ENCODE peak calls at places on chromosomes 2 and 18, in ten cellular contexts. D is fibroblast of lung, B is K562, S is neuronal stem cell, H is MM.1S, N is HCT116, Y is IMR-90, C is Karpas-422, L is SK-N-SH, Q is PC-3. M is an unnamed sample.
A peak's percentile ranks its signal among the peaks of the same experiment; 100 is the strongest.

GRCh38 chr18:36899289-36899688 is 70.4 kb downstream of the KIAA1328 start:
- DNase-seq in B (peak; percentile 56), D (no peak), Y (peak; percentile 27), Q (peak; percentile 48), S (no peak), C (peak; percentile 87), L (no peak), H (peak; percentile 65), N (peak; percentile 39), M (peak; percentile 16)

GRCh38 chr2:177242136-177242987 is 22.2 kb downstream of the NFE2L2 start:
- DNase-seq in N (peak; percentile 83), D (peak; percentile 97), B (no peak), Q (peak; percentile 92), H (no peak), C (no peak), S (no peak), Y (peak; percentile 95), L (peak; percentile 25), M (no peak)

GRCh38 chr18:13539050-13539449 is 187.3 kb downstream of the FAM210A start:
- DNase-seq in Y (no peak), L (no peak), N (no peak), S (no peak), C (peak; percentile 65), Q (no peak), D (no peak), H (no peak), B (no peak), M (no peak)

GRCh38 chr2:38751847-38752410 is 768 bp upstream of the SRSF7 start:
- DNase-seq in B (no peak), L (no peak), N (no peak), Q (no peak), S (peak; percentile 51), D (peak; percentile 48), H (no peak), Y (peak; percentile 29), C (peak; percentile 62), M (peak; percentile 16)

GRCh38 chr18:77334876-77335275 is 85.2 kb downstream of the GALR1 start:
- DNase-seq in C (no peak), Q (no peak), S (no peak), N (no peak), D (no peak), L (no peak), B (no peak), H (no peak), Y (no peak), M (no peak)

GRCh38 chr2:98828369-98828744 is 97.4 kb upstream of the MGAT4A start:
- DNase-seq in S (no peak), D (no peak), C (no peak), N (no peak), B (no peak), L (no peak), Q (no peak), H (no peak), Y (no peak), M (no peak)

GRCh38 chr2:20929721-20930120 is 106.8 kb upstream of the LDAH start:
- DNase-seq in N (no peak), Y (no peak), H (no peak), S (no peak), Q (no peak), B (no peak), D (no peak), C (no peak), L (no peak), M (no peak)

GRCh38 chr2:501130-501529 is 176.1 kb downstream of the TMEM18 start:
- DNase-seq in H (no peak), N (peak; percentile 19), L (peak; percentile 59), C (no peak), D (no peak), B (peak; percentile 27), Q (peak; percentile 50), S (no peak), Y (no peak), M (no peak)

GRCh38 chr2:62662548-62662947 is 43.0 kb upstream of the EHBP1 start:
- DNase-seq in S (no peak), N (no peak), Y (no peak), Q (no peak), D (no peak), C (no peak), H (no peak), L (no peak), B (no peak), M (no peak)

GRCh38 chr2:67879586-67880290 is 183.1 kb downstream of the C1D start:
- DNase-seq in C (no peak), Y (peak; percentile 69), S (no peak), N (no peak), L (peak; percentile 6), D (peak; percentile 81), B (no peak), Q (peak; percentile 57), H (no peak), M (no peak)

DNA sequence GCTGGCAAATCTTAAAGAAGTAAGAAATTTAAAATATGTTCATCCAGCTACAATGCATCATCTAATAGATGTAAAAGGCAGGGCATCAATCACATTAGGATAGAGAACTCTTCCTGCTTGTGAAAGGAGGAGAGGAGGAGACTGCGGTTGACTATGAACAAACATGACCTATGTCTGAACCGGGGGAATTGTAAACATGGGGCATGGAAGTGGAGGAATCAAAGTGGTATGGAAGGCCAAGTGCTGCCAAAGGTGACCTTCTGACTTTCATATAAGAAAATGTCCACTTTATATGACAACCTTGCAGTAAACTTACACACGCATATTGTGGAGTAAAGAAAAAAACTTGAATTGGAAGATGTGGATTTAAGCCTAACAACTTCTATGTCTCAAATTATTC is 20.0 kb upstream of the SLC8A1 start:
- DNase-seq in Y (no peak), C (no peak), B (no peak), L (no peak), S (no peak), N (no peak), D (no peak), Q (peak; percentile 28), H (no peak), M (no peak)
- H3K4me1 ChIP-seq in Y (no peaks in the 10 kb centered on the region), C (no peaks in the 10 kb centered on the region), B (no peaks in the 10 kb centered on the region), L (no peaks in the 10 kb centered on the region), S (no peaks in the 10 kb centered on the region), N (no peaks in the 10 kb centered on the region), D (no peaks in the 10 kb centered on the region), Q (no peaks in the 10 kb centered on the region), H (peaks cover 4% of the 10 kb centered on the region), M (no peaks in the 10 kb centered on the region)

DNA sequence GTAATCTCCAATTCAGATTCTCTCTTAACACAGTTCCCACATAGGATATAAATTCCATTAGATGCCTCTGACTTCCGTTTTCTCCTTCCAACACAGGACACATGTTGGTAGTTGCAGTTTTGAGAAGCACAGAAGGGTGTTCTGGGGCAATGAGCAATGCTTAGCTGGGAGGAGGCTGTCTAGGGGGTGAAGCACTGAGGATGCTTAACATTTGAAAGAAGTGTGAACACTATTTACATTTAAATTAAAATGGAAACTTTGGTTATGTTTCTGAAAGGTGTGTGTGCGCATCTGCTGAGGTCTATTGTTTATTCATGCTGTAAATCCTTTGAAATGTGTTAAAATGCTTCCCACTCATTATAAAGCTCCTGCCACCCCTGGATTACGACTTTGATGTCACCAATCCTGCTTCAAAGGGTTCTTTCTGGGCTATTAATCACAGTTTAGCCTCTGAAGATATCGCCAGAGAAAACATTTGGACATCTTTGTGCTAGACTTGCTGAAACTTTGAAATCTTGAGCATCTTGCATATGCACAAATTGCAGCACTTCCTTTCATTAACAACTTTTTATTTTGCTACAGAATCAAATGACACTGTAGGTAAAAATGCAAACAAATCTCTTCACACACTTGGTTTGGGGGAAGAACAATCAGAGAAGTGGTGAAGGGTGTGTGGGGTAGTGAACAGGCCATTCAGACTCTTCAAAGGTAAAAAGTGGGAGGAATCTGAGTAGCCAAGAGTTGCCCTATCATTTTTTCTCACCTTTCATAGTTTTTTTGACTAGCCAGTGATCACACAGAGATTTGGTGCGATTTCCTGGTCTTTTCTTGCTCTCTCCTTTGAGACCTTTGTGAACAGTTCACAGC is 258.4 kb downstream of the MYO3B start:
- DNase-seq in L (no peak), H (no peak), N (no peak), B (no peak), D (no peak), S (no peak), Q (no peak), Y (no peak), C (no peak), M (no peak)
- H3K9ac ChIP-seq in L (no peak overlapping the region), H (no peak overlapping the region), N (no peak overlapping the region), B (no peak overlapping the region), D (no peak overlapping the region), S (no peak overlapping the region), Q (no peak overlapping the region), Y (no peak overlapping the region), C (no peak overlapping the region), M (no peak overlapping the region)

GRCh38 chr2:95143838-95144237 is 15.8 kb downstream of the ZNF514 start:
- DNase-seq in D (no peak), B (no peak), Q (no peak), L (no peak), N (no peak), C (no peak), Y (no peak), H (no peak), S (no peak), M (no peak)

DNA sequence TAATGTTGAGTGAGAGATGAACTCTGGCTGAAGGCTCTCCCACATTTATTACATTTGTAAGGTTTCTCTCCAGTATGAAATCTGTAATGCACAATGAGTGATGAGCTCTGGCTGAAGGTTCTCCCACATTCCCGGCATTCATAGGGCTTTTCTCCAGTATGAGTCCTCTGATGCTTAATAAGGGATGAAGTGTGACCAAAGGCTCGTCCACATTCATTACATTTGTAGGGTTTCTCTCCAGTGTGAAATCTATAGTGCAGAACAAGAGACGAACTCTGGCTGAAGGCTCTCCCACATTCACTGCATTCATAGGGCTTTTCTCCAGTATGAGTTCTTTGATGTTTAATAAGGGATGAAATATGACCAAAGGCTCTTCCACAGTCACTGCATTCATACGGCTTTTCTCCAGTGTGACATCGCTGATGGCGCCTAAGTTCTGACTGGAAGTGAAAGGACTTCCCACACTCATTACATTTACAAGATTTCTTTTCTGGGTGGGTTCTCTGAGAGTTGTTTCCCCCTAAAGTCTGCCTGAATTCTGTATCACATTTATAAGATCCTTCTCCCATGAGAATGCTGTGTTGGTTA is 10.2 kb downstream of the ZNF514 start:
- DNase-seq in L (no peak), D (peak; percentile 10), B (no peak), Q (no peak), H (no peak), N (no peak), S (no peak), C (no peak), Y (no peak), M (no peak)
- H3K9me3 ChIP-seq in L (peaks cover 29% of the 10 kb centered on the region), D (peaks cover 16% of the 10 kb centered on the region), B (peaks cover 32% of the 10 kb centered on the region), Q (peaks cover 78% of the 10 kb centered on the region), H (no peaks in the 10 kb centered on the region), N (peaks cover 23% of the 10 kb centered on the region), S (peaks cover 83% of the 10 kb centered on the region), C (peaks cover 62% of the 10 kb centered on the region), Y (peaks cover 85% of the 10 kb centered on the region), M (peaks cover 100% of the 10 kb centered on the region)

DNA sequence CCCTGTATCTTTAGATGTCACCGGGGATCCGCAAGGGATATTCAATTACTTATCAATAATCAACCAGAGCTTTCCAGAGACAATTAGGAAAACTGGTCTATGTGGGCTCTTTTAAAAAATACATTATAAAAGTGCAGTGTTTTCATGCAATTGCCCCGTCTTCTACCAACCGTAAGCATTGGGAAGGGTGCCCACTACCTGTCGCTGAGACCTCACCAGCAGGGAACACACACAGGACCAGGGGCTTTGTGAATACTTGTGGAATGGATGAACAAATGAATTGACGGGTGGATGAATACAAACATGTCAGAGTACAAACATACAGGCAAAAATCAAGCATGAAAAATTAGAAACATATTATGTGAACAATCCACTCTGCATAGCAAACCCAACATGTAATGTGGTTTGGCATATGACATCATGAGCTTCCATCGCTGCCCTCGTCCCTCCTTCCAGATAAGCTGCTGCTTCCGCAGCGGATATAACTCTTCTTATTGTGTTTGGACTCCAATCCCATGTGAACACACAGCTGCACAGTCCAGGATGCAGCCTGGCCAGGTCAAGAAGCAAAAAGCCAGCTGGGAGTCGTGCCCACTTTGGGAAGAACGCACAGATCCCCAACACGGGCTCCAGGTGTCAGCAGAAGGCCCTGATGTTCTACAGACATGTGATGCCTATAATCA is 5.3 kb downstream of the FHL2 start:
- DNase-seq in H (no peak), C (no peak), D (peak; percentile 97), L (no peak), Y (peak; percentile 73), N (no peak), B (no peak), S (no peak), Q (no peak), M (no peak)
- H3K4me1 ChIP-seq in H (no peaks in the 10 kb centered on the region), C (no peaks in the 10 kb centered on the region), D (peaks cover 36% of the 10 kb centered on the region), L (no peaks in the 10 kb centered on the region), Y (peaks cover 45% of the 10 kb centered on the region), N (peaks cover 48% of the 10 kb centered on the region), B (peaks cover 21% of the 10 kb centered on the region), S (peaks cover 4% of the 10 kb centered on the region), Q (peaks cover 75% of the 10 kb centered on the region), M (no peaks in the 10 kb centered on the region)

M was measured in NT2/D1.